ENCODE peak calls at places on chromosomes 11 and 22, in six cellular contexts. U is IMR-90, B is A549, W is upper lobe of left lung, S is esophagus squamous epithelium, R is sigmoid colon. H is an unnamed sample.

GRCh38 chr22:39147335-39148023 is 5.0 kb downstream of the CBX7 start:
- DNase-seq in B (no peak), R (peak), S (no peak), W (no peak), U (no peak), H (no peak)

GRCh38 chr22:29689872-29690213 is 30.0 kb upstream of the CABP7 start:
- DNase-seq in S (no peak), B (no peak), U (peak), W (peak), R (no peak), H (no peak)

GRCh38 chr22:19058713-19059451 is 63.3 kb downstream of the DGCR2 start:
- DNase-seq in U (no peak), S (no peak), R (peak), W (peak), B (no peak), H (no peak)

GRCh38 chr11:100812517-100812916 is 125.4 kb downstream of the ARHGAP42 start:
- DNase-seq in U (no peak), S (no peak), B (no peak), R (no peak), W (no peak), H (no peak)

GRCh38 chr11:74838188-74838587 is 89.5 kb downstream of the RNF169 start:
- DNase-seq in U (peak), R (no peak), W (no peak), B (no peak), S (no peak), H (no peak)

GRCh38 chr11:106990322-106990721 is 28.0 kb downstream of the GUCY1A2 start:
- DNase-seq in U (no peak), B (no peak), W (no peak), S (no peak), R (no peak), H (no peak)

GRCh38 chr11:69035959-69036340 is 12.8 kb upstream of the TPCN2 start:
- DNase-seq in U (peak), S (no peak), R (peak), B (no peak), W (no peak), H (no peak)

GRCh38 chr11:130601764-130602163 is 153.3 kb downstream of the ADAMTS15 start:
- DNase-seq in S (no peak), W (no peak), B (no peak), U (no peak), R (no peak), H (no peak)

GRCh38 chr22:28882545-28882877 is 861 bp upstream of the ZNRF3 start:
- DNase-seq in R (peak), S (no peak), B (no peak), W (no peak), U (no peak), H (no peak)

GRCh38 chr11:91707652-91708051 is 517.0 kb upstream of the FAT3 start:
- DNase-seq in U (no peak), S (no peak), W (no peak), B (no peak), R (no peak), H (no peak)

GRCh38 chr11:130781906-130782305 is 134.4 kb downstream of the SNX19 start:
- DNase-seq in R (no peak), B (peak), W (no peak), U (peak), S (no peak), H (no peak)

GRCh38 chr11:16091862-16092261 is 264.5 kb downstream of the SOX6 start:
- DNase-seq in W (no peak), S (no peak), R (no peak), B (no peak), U (peak), H (no peak)

GRCh38 chr22:32466496-32466895 is 2.2 kb upstream of the BPIFC start:
- DNase-seq in S (no peak), R (no peak), U (peak), B (no peak), W (no peak), H (no peak)

GRCh38 chr22:41532908-41533825 is 11.1 kb downstream of the POLR3H start:
- DNase-seq in R (peak), U (peak), W (peak), S (no peak), B (peak), H (peak)

GRCh38 chr22:39926175-39927152 is 25.6 kb downstream of the GRAP2 start:
- DNase-seq in B (no peak), W (no peak), S (no peak), R (no peak), U (no peak), H (no peak)

GRCh38 chr11:69718147-69718546 is 14.3 kb upstream of the FGF19 start:
- DNase-seq in S (no peak), B (peak), U (peak), R (no peak), W (no peak), H (no peak)

DNA sequence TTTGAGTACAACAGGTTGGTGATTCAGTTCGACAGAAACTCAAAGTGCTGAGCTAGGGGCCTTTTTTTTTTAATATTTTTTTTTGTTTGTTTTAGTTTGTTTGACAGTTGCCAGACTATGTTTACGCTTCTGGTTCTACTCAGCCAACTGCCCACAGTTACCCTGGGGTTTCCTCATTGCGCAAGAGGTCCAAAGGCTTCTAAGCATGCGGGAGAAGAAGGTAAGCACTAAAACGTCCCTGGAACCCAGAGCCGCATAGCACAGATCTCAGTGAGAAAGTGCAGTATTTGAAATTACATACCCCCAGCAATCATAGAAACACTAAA is 649 bp downstream of the PRRG4 start:
- DNase-seq in U (no peak), R (no peak), S (no peak), W (peak), B (no peak), H (no peak)
- H3K4me3 ChIP-seq in U (peak), R (peak), S (peak), W (peak), B (peak), H (peak)

GRCh38 chr11:123063396-123064267 is 1.7 kb upstream of the HSPA8 start:
- DNase-seq in U (peak), R (peak), S (no peak), B (no peak), W (peak), H (peak)

GRCh38 chr11:123061403-123062157 is at the start of gene HSPA8:
- DNase-seq in U (peak), R (peak), S (peak), W (peak), B (no peak), H (peak)

GRCh38 chr11:123062892-123063395 is 1.0 kb upstream of the HSPA8 start:
- DNase-seq in B (no peak), R (no peak), S (no peak), U (peak), W (no peak), H (peak)

GRCh38 chr11:123060265-123061000 is 1.5 kb downstream of the HSPA8 start:
- DNase-seq in R (no peak), B (no peak), W (no peak), S (no peak), U (no peak), H (no peak)

GRCh38 chr11:123062158-123062891 is 389 bp upstream of the HSPA8 start:
- DNase-seq in B (peak), W (peak), S (peak), U (peak), R (peak), H (peak)
- TF ChIP-seq POLR2A in B (peak), W (no peak), S (peak), U (no peak), R (peak), H (no peak)

GRCh38 chr11:64736654-64737053 is 7.3 kb downstream of the RASGRP2 start:
- DNase-seq in U (no peak), B (no peak), R (no peak), S (no peak), W (no peak), H (no peak)
- H3K4me3 ChIP-seq in U (no peak), B (no peak), R (no peak), S (no peak), W (no peak), H (no peak)

GRCh38 chr11:124642628-124643027 is 20.0 kb downstream of the TBRG1 start:
- DNase-seq in U (no peak), W (no peak), B (no peak), S (no peak), R (no peak), H (no peak)

GRCh38 chr11:124646148-124646547 is 23.5 kb downstream of the TBRG1 start:
- DNase-seq in S (no peak), B (no peak), R (no peak), U (no peak), W (no peak), H (no peak)

GRCh38 chr11:124643042-124643604 is 20.5 kb downstream of the TBRG1 start:
- DNase-seq in S (no peak), U (no peak), B (no peak), W (no peak), R (no peak), H (no peak)

GRCh38 chr11:124644426-124645280 is 22.0 kb downstream of the TBRG1 start:
- DNase-seq in U (peak), S (no peak), R (peak), B (peak), W (peak), H (peak)

GRCh38 chr11:124643605-124644425 is 21.2 kb downstream of the TBRG1 start:
- DNase-seq in W (no peak), R (no peak), B (no peak), U (peak), S (no peak), H (no peak)
- TF ChIP-seq POLR2A in W (no peak), R (no peak), B (no peak), U (no peak), S (no peak), H (no peak)